ENCODE peak calls at places on chromosomes 6 and 20, in eight cellular contexts. D is kidney epithelial cell; E is GM10248; V is lower lobe of right lung; B is astrocyte of the spinal cord; J is pancreas; N is mammary epithelial cell; F is CD8-positive, alpha-beta T cell. Z is an unnamed sample.

GRCh38 chr6:46265373-46265772 is 94.6 kb upstream of the ENPP5 start:
- DNase-seq in D (no peak), E (no peak), V (no peak), B (no peak), J (no peak), N (no peak), F (no peak), Z (no peak)

GRCh38 chr6:24446670-24447069 is 42.7 kb downstream of the GPLD1 start:
- DNase-seq in D (no peak), E (no peak), V (no peak), B (no peak), J (no peak), N (no peak), F (no peak), Z (no peak)

GRCh38 chr6:167797079-167797870 is 29.4 kb upstream of the AFDN start:
- DNase-seq in D (no peak), E (no peak), V (no peak), B (no peak), J (no peak), N (no peak), F (no peak), Z (no peak)

GRCh38 chr6:87914637-87915395 is 132.8 kb upstream of the SPACA1 start:
- DNase-seq in D (no peak), E (no peak), V (no peak), B (peak; percentile 51), J (no peak), N (peak; percentile 44), F (no peak), Z (no peak)

GRCh38 chr20:60210779-60211617 is 252.8 kb downstream of the CDH26 start:
- DNase-seq in D (no peak), E (peak; percentile 64), V (peak; percentile 77), B (peak; percentile 63), J (peak; percentile 58), N (peak; percentile 36), F (peak; percentile 57), Z (peak; percentile 58)

GRCh38 chr20:57809661-57810172 is 99.9 kb upstream of the PMEPA1 start:
- DNase-seq in D (no peak), E (no peak), V (no peak), B (no peak), J (no peak), N (peak; percentile 71), F (no peak), Z (no peak)

GRCh38 chr6:132661906-132662305 is 2.9 kb upstream of the TAAR1 start:
- DNase-seq in D (no peak), E (no peak), V (no peak), B (no peak), J (no peak), N (no peak), F (no peak), Z (no peak)

GRCh38 chr6:128139519-128139918 is 238.7 kb upstream of the THEMIS start:
- DNase-seq in D (no peak), E (no peak), V (no peak), B (peak; percentile 56), J (no peak), N (peak; percentile 41), F (no peak), Z (peak; percentile 39)

GRCh38 chr20:53989977-53990376 is 80.4 kb downstream of the BCAS1 start:
- DNase-seq in D (no peak), E (no peak), V (no peak), B (no peak), J (no peak), N (no peak), F (no peak), Z (no peak)

GRCh38 chr20:31721408-31722332 is 998 bp downstream of the BCL2L1 start:
- DNase-seq in D (no peak), E (no peak), V (peak; percentile 53), B (no peak), J (peak; percentile 34), N (no peak), F (no peak), Z (no peak)

GRCh38 chr6:156515242-156515641 is 261.9 kb upstream of the ARID1B start:
- DNase-seq in D (no peak), E (no peak), V (no peak), B (no peak), J (no peak), N (no peak), F (no peak), Z (no peak)

GRCh38 chr20:41411458-41411857 is 44.8 kb upstream of the EMILIN3 start:
- DNase-seq in D (no peak), E (no peak), V (no peak), B (peak; percentile 39), J (no peak), N (peak; percentile 5), F (no peak), Z (peak; percentile 54)

GRCh38 chr6:16511048-16511660 is 250.1 kb downstream of the ATXN1 start:
- DNase-seq in D (no peak), E (no peak), V (no peak), B (peak; percentile 57), J (peak; percentile 19), N (peak; percentile 30), F (no peak), Z (peak; percentile 56)

GRCh38 chr6:41059569-41059968 is 6.6 kb downstream of the APOBEC2 start:
- DNase-seq in D (no peak), E (no peak), V (no peak), B (peak; percentile 12), J (no peak), N (no peak), F (no peak), Z (no peak)

GRCh38 chr6:111406200-111406711 is 76.8 kb downstream of the REV3L start:
- DNase-seq in D (no peak), E (peak; percentile 68), V (no peak), B (no peak), J (no peak), N (no peak), F (no peak), Z (no peak)

GRCh38 chr20:8234580-8234979 is 102.5 kb downstream of the PLCB1 start:
- DNase-seq in D (no peak), E (no peak), V (no peak), B (no peak), J (no peak), N (no peak), F (no peak), Z (no peak)

GRCh38 chr6:122609881-122610689 is at the start of gene PKIB:
- DNase-seq in D (peak; percentile 42), E (peak; percentile 64), V (peak; percentile 84), B (peak; percentile 82), J (peak; percentile 84), N (peak; percentile 87), F (peak; percentile 5), Z (peak; percentile 75)
- TF ChIP-seq CTCF in D (peak; percentile 39), E (peak; percentile 28), V (peak; percentile 23), B (peak; percentile 56), J (peak; percentile 32), N (peak; percentile 76), F (no peak), Z (peak; percentile 51)

GRCh38 chr6:157762636-157763035 is 60.4 kb upstream of the SNX9 start:
- DNase-seq in D (no peak), E (no peak), V (no peak), B (no peak), J (no peak), N (no peak), F (no peak), Z (peak; percentile 34)
- TF ChIP-seq CTCF in D (peak; percentile 20), E (no peak), V (no peak), B (peak; percentile 18), J (no peak), N (no peak), F (peak; percentile 18), Z (peak; percentile 26)

GRCh38 chr6:43335469-43335868 is 26.8 kb upstream of the CRIP3 start:
- DNase-seq in D (no peak), E (no peak), V (no peak), B (no peak), J (no peak), N (no peak), F (no peak), Z (no peak)

GRCh38 chr6:43331470-43331869 is 22.8 kb upstream of the CRIP3 start:
- DNase-seq in D (no peak), E (no peak), V (no peak), B (no peak), J (no peak), N (no peak), F (no peak), Z (no peak)

GRCh38 chr6:43331876-43332275 is 23.2 kb upstream of the CRIP3 start:
- DNase-seq in D (no peak), E (no peak), V (no peak), B (no peak), J (no peak), N (no peak), F (no peak), Z (no peak)

GRCh38 chr6:43338243-43338642 is 29.6 kb upstream of the CRIP3 start:
- DNase-seq in D (no peak), E (peak; percentile 47), V (no peak), B (no peak), J (no peak), N (no peak), F (no peak), Z (no peak)

DNA sequence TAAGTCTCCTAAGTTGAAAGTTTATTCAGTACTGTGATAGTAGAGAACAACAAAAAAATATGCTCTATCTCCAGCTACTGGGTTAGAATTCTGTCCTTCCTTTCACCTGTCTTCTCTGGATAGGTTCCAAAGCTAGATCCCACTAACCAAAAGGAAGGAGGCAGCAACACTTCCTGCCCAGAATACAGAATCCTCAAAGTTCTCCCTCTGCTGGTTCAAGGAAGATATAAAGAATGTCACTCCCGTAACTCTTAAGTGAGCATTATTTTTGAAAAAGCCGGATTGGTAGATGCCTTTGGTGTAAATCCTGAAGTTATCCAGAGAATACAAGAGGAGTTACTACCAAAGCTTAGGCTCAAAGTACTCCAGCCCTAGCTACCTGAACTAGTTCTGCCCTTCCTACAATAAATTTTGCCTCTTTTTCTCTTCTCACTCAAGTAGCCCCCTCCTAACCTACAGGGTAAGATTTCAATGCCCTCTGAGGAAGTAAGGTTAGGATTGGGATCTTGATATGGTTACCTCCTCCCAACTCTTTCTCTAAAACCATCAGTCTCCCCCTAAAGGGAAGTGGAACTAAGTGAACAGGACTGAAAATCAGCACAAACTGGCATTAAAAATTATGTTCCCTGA is 26.0 kb upstream of the CRIP3 start:
- DNase-seq in D (peak; percentile 29), E (no peak), V (no peak), B (peak; percentile 64), J (no peak), N (peak; percentile 47), F (no peak), Z (peak; percentile 62)
- TF ChIP-seq CTCF in D (peak; percentile 67), E (no peak), V (peak; percentile 50), B (peak; percentile 61), J (peak; percentile 17), N (peak; percentile 67), F (peak; percentile 36), Z (peak; percentile 70)

DNA sequence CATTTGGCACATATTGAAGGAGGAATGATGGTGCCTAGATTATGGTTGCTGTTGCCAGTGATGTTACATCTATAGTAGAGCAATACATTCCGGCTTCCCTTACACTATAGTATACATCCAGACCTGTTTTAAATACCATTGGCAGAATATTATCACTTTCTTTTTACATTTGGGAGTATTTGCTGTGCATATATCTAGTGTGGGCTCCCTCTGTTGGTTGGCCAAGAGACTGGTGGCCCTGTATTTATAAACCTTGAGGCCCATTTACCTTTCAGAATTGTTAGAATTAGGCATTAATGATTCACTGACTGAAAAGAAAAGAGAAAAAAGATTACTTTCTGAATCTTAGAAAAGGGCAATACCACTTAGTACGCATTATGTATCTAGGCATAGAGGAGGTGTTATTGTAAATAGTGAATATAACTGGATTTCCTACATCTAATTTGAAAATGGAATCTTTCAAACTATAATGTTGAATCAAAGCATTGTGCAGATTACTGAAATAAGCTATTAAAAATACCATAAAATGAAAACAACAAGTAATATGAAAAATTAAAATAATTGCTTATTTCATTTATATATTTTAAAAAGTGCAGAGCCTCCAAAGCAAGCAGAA is 628.8 kb upstream of the MAN1A1 start:
- DNase-seq in D (no peak), E (no peak), V (no peak), B (peak; percentile 49), J (no peak), N (peak; percentile 17), F (no peak), Z (peak; percentile 36)
- TF ChIP-seq CTCF in D (peak; percentile 74), E (peak; percentile 57), V (peak; percentile 46), B (peak; percentile 83), J (peak; percentile 28), N (peak; percentile 77), F (no peak), Z (peak; percentile 71)

Z was measured in fibroblast of villous mesenchyme.